ENCODE peak calls at places on chromosomes 3 and 15, in four cellular contexts. A is GM12878, I is K562, K is SK-N-SH. N is an unnamed sample.

GRCh38 chr15:101099183-101099582 is 152.7 kb downstream of the CHSY1 start:
- DNase-seq in K (no peak), I (no peak), A (no peak), N (no peak)

GRCh38 chr3:47428585-47429145 is 47.1 kb downstream of the SCAP start:
- DNase-seq in I (no peak), A (no peak), K (no peak), N (no peak)

GRCh38 chr3:191441687-191442086 is 19.3 kb upstream of the PYDC2 start:
- DNase-seq in A (no peak), I (no peak), K (no peak), N (no peak)

GRCh38 chr3:197010556-197011351 is 18.9 kb downstream of the MELTF start:
- DNase-seq in K (peak; percentile 86), A (no peak), I (no peak), N (no peak)

GRCh38 chr3:172043766-172044165 is 4.4 kb downstream of the FNDC3B start:
- DNase-seq in I (no peak), K (no peak), A (no peak), N (no peak)

GRCh38 chr3:38114052-38114874 is 22.7 kb downstream of the ACAA1 start:
- DNase-seq in I (no peak), K (no peak), A (no peak), N (peak; percentile 6)

GRCh38 chr15:34490421-34491193 is 53.0 kb upstream of the GOLGA8A start:
- DNase-seq in A (no peak), I (no peak), K (peak; percentile 24), N (peak; percentile 38)

GRCh38 chr3:195040773-195041520 is 230.0 kb downstream of the XXYLT1 start:
- DNase-seq in A (no peak), I (no peak), K (no peak), N (no peak)

GRCh38 chr15:101504373-101504772 is 14.9 kb upstream of the PCSK6 start:
- DNase-seq in I (no peak), K (no peak), A (no peak), N (no peak)

GRCh38 chr15:52076889-52077781 is 35.4 kb downstream of the BCL2L10 start:
- DNase-seq in A (peak; percentile 59), I (peak; percentile 33), K (no peak), N (no peak)

GRCh38 chr3:106338582-106339219 is 469.9 kb upstream of the CBLB start:
- DNase-seq in A (no peak), I (no peak), K (no peak), N (no peak)

GRCh38 chr3:183502782-183503181 is 52.7 kb downstream of the KLHL6 start:
- DNase-seq in I (no peak), K (peak; percentile 44), A (no peak), N (no peak)

GRCh38 chr3:126956866-126957650 is 25.9 kb upstream of the PLXNA1 start:
- DNase-seq in A (no peak), K (no peak), I (no peak), N (peak; percentile 16)

GRCh38 chr3:11638669-11639402 is 4.9 kb downstream of the VGLL4 start:
- DNase-seq in A (no peak), K (peak; percentile 59), I (no peak), N (no peak)

GRCh38 chr3:126293370-126294082 is 63.7 kb downstream of the KLF15 start:
- DNase-seq in K (no peak), A (no peak), I (no peak), N (no peak)

GRCh38 chr3:194101592-194102432 is 34.1 kb upstream of the HES1 start:
- DNase-seq in A (no peak), I (no peak), K (no peak), N (no peak)

GRCh38 chr15:60573936-60574335 is 95.0 kb upstream of the ICE2 start:
- DNase-seq in I (no peak), K (no peak), A (no peak), N (no peak)

GRCh38 chr3:67986703-67987102 is 332.3 kb upstream of the SUCLG2 start:
- DNase-seq in K (no peak), I (no peak), A (no peak), N (no peak)

GRCh38 chr15:38130739-38131498 is 121.7 kb upstream of the SPRED1 start:
- DNase-seq in I (peak; percentile 4), A (peak; percentile 51), K (peak; percentile 17), N (no peak)

GRCh38 chr3:62833538-62833937 is 41.7 kb downstream of the CADPS start:
- DNase-seq in I (peak; percentile 1), K (peak; percentile 11), A (no peak), N (no peak)

GRCh38 chr3:62832569-62832968 is 42.6 kb downstream of the CADPS start:
- DNase-seq in K (no peak), I (no peak), A (no peak), N (no peak)

GRCh38 chr3:62837145-62837787 is 38.0 kb downstream of the CADPS start:
- DNase-seq in A (no peak), I (no peak), K (no peak), N (no peak)

GRCh38 chr3:62835594-62836236 is 39.5 kb downstream of the CADPS start:
- DNase-seq in A (no peak), I (no peak), K (no peak), N (no peak)
- TF ChIP-seq USF1 in A (no peak), I (no peak), K (no peak), N (no peak)

GRCh38 chr3:80087769-80088168 is 320.0 kb upstream of the ROBO1 start:
- DNase-seq in I (no peak), K (no peak), A (no peak), N (no peak)
- TF ChIP-seq MAX in I (no peak), K (no peak), A (no peak), N (no peak)

DNA sequence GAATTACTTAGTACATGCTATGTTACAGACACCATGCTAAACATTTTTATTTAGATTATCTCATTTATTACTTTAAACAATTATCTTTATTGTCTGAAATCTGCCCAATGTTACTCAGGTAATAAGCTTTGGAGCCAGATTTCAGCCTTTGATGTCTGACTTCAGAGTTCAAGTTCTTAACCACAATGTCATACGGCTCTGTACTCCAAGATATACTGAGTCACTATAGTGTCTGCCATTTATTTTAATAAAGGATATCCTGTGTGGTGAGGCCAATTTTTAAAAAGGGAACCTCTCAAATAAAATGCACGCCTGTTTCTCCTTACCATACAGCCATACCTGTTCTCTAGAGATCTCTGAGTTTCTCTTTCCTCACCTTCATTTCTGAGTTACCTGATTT is 193.1 kb downstream of the EPHA3 start:
- DNase-seq in K (no peak), A (no peak), I (no peak), N (no peak)
- TF ChIP-seq USF1 in K (no peak), A (no peak), I (no peak), N (no peak)

GRCh38 chr3:144821583-144821982 is 850.0 kb downstream of the DIPK2A start:
- DNase-seq in I (no peak), A (no peak), K (no peak), N (no peak)
- TF ChIP-seq MAX in I (no peak), A (no peak), K (no peak), N (no peak)

GRCh38 chr3:109047366-109047765 is 70.6 kb downstream of the MORC1 start:
- DNase-seq in A (no peak), K (no peak), I (no peak), N (no peak)

GRCh38 chr3:109050591-109051167 is 67.3 kb downstream of the MORC1 start:
- DNase-seq in A (no peak), I (peak; percentile 20), K (peak; percentile 20), N (no peak)

GRCh38 chr3:109045271-109046051 is 72.5 kb downstream of the MORC1 start:
- DNase-seq in K (no peak), A (no peak), I (no peak), N (no peak)
- TF ChIP-seq USF1 in K (no peak), A (no peak), I (no peak), N (no peak)

DNA sequence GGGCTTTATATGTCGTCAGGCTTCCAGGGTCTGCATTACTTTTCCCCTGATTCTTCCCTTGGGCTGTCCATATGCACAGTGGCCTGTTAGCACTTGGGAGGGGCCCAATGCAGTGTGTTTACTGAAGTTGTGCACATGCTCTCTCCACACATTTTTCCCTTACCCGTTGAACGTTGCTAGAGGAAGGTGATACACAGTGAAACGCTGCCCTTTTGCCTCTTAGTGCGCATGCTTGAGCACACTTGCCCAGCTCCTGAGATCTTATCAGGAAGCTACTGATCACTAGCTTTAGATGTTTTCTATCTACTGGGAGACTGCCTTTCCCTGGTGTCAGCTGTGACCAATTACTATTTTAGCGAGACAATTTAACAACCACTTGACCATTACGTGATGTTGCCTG is 1198.0 kb downstream of the ROBO1 start:
- DNase-seq in A (no peak), K (no peak), I (no peak), N (no peak)
- TF ChIP-seq MAX in A (no peak), K (no peak), I (no peak), N (no peak)

GRCh38 chr3:176789281-176789705 is 408.0 kb downstream of the TBL1XR1 start:
- DNase-seq in I (no peak), A (no peak), K (no peak), N (no peak)
- TF ChIP-seq USF1 in I (no peak), A (no peak), K (no peak), N (no peak)

GRCh38 chr3:177146646-177147045 is 50.6 kb downstream of the TBL1XR1 start:
- DNase-seq in A (no peak), K (no peak), I (no peak), N (no peak)

GRCh38 chr3:177147790-177148189 is 49.5 kb downstream of the TBL1XR1 start:
- DNase-seq in K (no peak), I (peak; percentile 52), A (no peak), N (no peak)

GRCh38 chr3:177154733-177155132 is 42.5 kb downstream of the TBL1XR1 start:
- DNase-seq in I (no peak), K (no peak), A (no peak), N (no peak)

GRCh38 chr3:177150970-177151627 is 46.2 kb downstream of the TBL1XR1 start:
- DNase-seq in I (peak; percentile 67), A (peak; percentile 48), K (no peak), N (no peak)

DNA sequence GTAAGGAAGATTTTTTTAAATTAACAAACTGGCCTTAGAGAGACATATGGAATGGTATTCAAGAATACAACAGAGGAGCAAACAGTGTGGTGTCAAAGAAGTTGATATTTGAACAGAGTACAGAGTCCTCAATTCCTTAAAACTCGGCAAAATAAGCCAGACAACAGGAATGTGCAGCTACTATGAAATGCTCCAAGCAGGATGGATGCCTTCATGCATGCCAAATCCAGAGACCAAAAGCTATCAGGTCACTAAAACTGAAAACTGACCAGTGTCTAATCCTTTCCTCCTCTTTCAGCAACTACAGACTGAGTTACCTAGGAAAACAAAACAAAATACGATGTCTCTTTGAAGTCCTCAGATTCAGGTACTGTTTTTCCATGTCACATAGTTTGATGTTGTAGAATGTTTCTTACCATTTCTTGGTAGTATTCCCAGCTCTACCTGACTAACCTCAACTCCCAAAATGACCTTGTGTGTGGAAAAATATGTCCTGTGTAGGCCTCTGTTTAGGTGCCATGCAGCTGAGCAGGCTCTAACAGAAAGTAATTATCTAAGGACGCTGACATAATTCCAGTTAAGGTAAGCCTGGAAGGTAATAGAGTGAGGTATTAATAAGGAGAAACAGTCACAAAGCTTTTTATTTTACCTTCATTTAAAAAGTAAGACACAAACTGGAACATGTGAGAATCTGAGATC is 46.9 kb downstream of the TBL1XR1 start:
- DNase-seq in I (no peak), A (no peak), K (no peak), N (no peak)
- TF ChIP-seq MAX in I (no peak), A (no peak), K (no peak), N (no peak)